ENCODE peak calls at places on chromosome 1, in four cellular contexts. Q, V, C and Z are unnamed samples.

GRCh38 chr1:68379085-68379478 is 70.7 kb downstream of the RPE65 start:
- DNase-seq in Q (no peak), V (no peak), C (no peak), Z (no peak)

GRCh38 chr1:6365047-6365446 is 28.5 kb downstream of the ACOT7 start:
- DNase-seq in Q (no peak), V (no peak), C (no peak), Z (no peak)

GRCh38 chr1:33441088-33441745 is 10.3 kb upstream of the PHC2 start:
- DNase-seq in Q (no peak), V (no peak), C (no peak), Z (no peak)

GRCh38 chr1:32939655-32940371 is 24.8 kb downstream of the RNF19B start:
- DNase-seq in Q (no peak), V (no peak), C (peak; percentile 52), Z (no peak)

GRCh38 chr1:160466966-160467365 is 56.1 kb downstream of the SLAMF6 start:
- DNase-seq in Q (no peak), V (no peak), C (no peak), Z (no peak)

GRCh38 chr1:227372662-227373061 is 54.4 kb upstream of the CDC42BPA start:
- DNase-seq in Q (no peak), V (no peak), C (no peak), Z (no peak)

GRCh38 chr1:75795703-75796193 is 934 bp upstream of the MSH4 start:
- DNase-seq in Q (no peak), V (no peak), C (no peak), Z (no peak)

GRCh38 chr1:176119549-176119948 is 87.5 kb downstream of the COP1 start:
- DNase-seq in Q (no peak), V (no peak), C (no peak), Z (no peak)

GRCh38 chr1:212754715-212755114 is 36.9 kb downstream of the NSL1 start:
- DNase-seq in Q (no peak), V (peak; percentile 69), C (no peak), Z (no peak)

GRCh38 chr1:9399510-9400424 is 107.1 kb downstream of the SPSB1 start:
- DNase-seq in Q (no peak), V (no peak), C (no peak), Z (no peak)

GRCh38 chr1:243970077-243970476 is 81.0 kb upstream of the ZBTB18 start:
- DNase-seq in Q (no peak), V (no peak), C (no peak), Z (no peak)

GRCh38 chr1:115430717-115431116 is 92.7 kb upstream of the NGF start:
- DNase-seq in Q (no peak), V (no peak), C (no peak), Z (no peak)

GRCh38 chr1:117540532-117540931 is 65.3 kb upstream of the TENT5C start:
- DNase-seq in Q (no peak), V (no peak), C (no peak), Z (no peak)

GRCh38 chr1:235642021-235642942 is 7.3 kb downstream of the GNG4 start:
- DNase-seq in Q (no peak), V (peak; percentile 20), C (peak; percentile 35), Z (no peak)

GRCh38 chr1:209899948-209900347 is 38.1 kb upstream of the SYT14 start:
- DNase-seq in Q (no peak), V (peak; percentile 39), C (peak; percentile 28), Z (peak; percentile 34)

GRCh38 chr1:226967665-226968064 is 27.6 kb downstream of the COQ8A start:
- DNase-seq in Q (no peak), V (no peak), C (no peak), Z (no peak)

GRCh38 chr1:183580281-183580682 is 10.0 kb downstream of the NCF2 start:
- DNase-seq in Q (no peak), V (no peak), C (peak; percentile 30), Z (peak; percentile 23)

GRCh38 chr1:219990782-219991510 is 55.4 kb downstream of the EPRS1 start:
- DNase-seq in Q (no peak), V (peak; percentile 27), C (peak; percentile 28), Z (no peak)

GRCh38 chr1:178942285-178943218 is 71.7 kb upstream of the ANGPTL1 start:
- DNase-seq in Q (no peak), V (no peak), C (no peak), Z (peak; percentile 31)

GRCh38 chr1:76110662-76111061 is 36.1 kb downstream of the ST6GALNAC3 start:
- DNase-seq in Q (no peak), V (no peak), C (no peak), Z (no peak)

GRCh38 chr1:8154621-8155052 is 128.5 kb upstream of the ERRFI1 start:
- DNase-seq in Q (no peak), V (no peak), C (no peak), Z (no peak)

GRCh38 chr1:35637401-35637809 is 3.9 kb downstream of the PSMB2 start:
- DNase-seq in Q (peak; percentile 25), V (no peak), C (no peak), Z (no peak)

GRCh38 chr1:118075116-118075515 is 109.9 kb downstream of the SPAG17 start:
- DNase-seq in Q (no peak), V (no peak), C (no peak), Z (no peak)

GRCh38 chr1:83882906-83883305 is 116.0 kb downstream of the TTLL7 start:
- DNase-seq in Q (no peak), V (no peak), C (peak; percentile 14), Z (no peak)

GRCh38 chr1:161198877-161199431 is at the start of gene ADAMTS4:
- DNase-seq in Q (no peak), V (peak; percentile 43), C (peak; percentile 45), Z (peak; percentile 70)

GRCh38 chr1:110526189-110526588 is 7.2 kb upstream of the KCNA10 start:
- DNase-seq in Q (no peak), V (no peak), C (no peak), Z (no peak)

GRCh38 chr1:110529011-110529410 is 10.0 kb upstream of the KCNA10 start:
- DNase-seq in Q (no peak), V (no peak), C (no peak), Z (no peak)

GRCh38 chr1:110524311-110525249 is 5.6 kb upstream of the KCNA10 start:
- DNase-seq in Q (no peak), V (peak; percentile 80), C (peak; percentile 90), Z (peak; percentile 81)

GRCh38 chr1:110523011-110523410 is 4.0 kb upstream of the KCNA10 start:
- DNase-seq in Q (no peak), V (no peak), C (no peak), Z (no peak)

GRCh38 chr1:110525250-110525597 is 6.2 kb upstream of the KCNA10 start:
- DNase-seq in Q (no peak), V (no peak), C (peak; percentile 41), Z (no peak)
- TF ChIP-seq NRF1 in Q (no peak), V (no peak), C (no peak), Z (no peak)

GRCh38 chr1:240033406-240033805 is 58.3 kb upstream of the FMN2 start:
- DNase-seq in Q (no peak), V (no peak), C (no peak), Z (no peak)

GRCh38 chr1:240031414-240031813 is 60.3 kb upstream of the FMN2 start:
- DNase-seq in Q (no peak), V (no peak), C (no peak), Z (no peak)

GRCh38 chr1:240030236-240030635 is 61.4 kb upstream of the FMN2 start:
- DNase-seq in Q (no peak), V (no peak), C (no peak), Z (no peak)

GRCh38 chr1:240029418-240029817 is 62.3 kb upstream of the FMN2 start:
- DNase-seq in Q (no peak), V (no peak), C (no peak), Z (no peak)

GRCh38 chr1:240031009-240031408 is 60.7 kb upstream of the FMN2 start:
- DNase-seq in Q (no peak), V (no peak), C (no peak), Z (no peak)
- TF ChIP-seq NRF1 in Q (no peak), V (no peak), C (no peak), Z (no peak)

GRCh38 chr1:108845991-108846390 is 10.9 kb downstream of the AKNAD1 start:
- DNase-seq in Q (no peak), V (no peak), C (no peak), Z (no peak)
- TF ChIP-seq NRF1 in Q (no peak), V (no peak), C (no peak), Z (no peak)

GRCh38 chr1:154611150-154611865 is 3.3 kb upstream of the ADAR start:
- DNase-seq in Q (no peak), V (no peak), C (no peak), Z (no peak)
- TF ChIP-seq NRF1 in Q (no peak), V (no peak), C (no peak), Z (no peak)

GRCh38 chr1:204923209-204923608 is 52.5 kb downstream of the NFASC start:
- DNase-seq in Q (no peak), V (no peak), C (no peak), Z (no peak)

GRCh38 chr1:204920511-204920910 is 49.8 kb downstream of the NFASC start:
- DNase-seq in Q (no peak), V (no peak), C (no peak), Z (no peak)

GRCh38 chr1:204921855-204922516 is 51.3 kb downstream of the NFASC start:
- DNase-seq in Q (no peak), V (no peak), C (no peak), Z (no peak)

GRCh38 chr1:204923626-204924012 is 53.0 kb downstream of the NFASC start:
- DNase-seq in Q (no peak), V (no peak), C (no peak), Z (peak; percentile 55)

GRCh38 chr1:204920967-204921366 is 50.3 kb downstream of the NFASC start:
- DNase-seq in Q (no peak), V (no peak), C (no peak), Z (no peak)
- TF ChIP-seq NRF1 in Q (no peak), V (no peak), C (no peak), Z (no peak)

DNA sequence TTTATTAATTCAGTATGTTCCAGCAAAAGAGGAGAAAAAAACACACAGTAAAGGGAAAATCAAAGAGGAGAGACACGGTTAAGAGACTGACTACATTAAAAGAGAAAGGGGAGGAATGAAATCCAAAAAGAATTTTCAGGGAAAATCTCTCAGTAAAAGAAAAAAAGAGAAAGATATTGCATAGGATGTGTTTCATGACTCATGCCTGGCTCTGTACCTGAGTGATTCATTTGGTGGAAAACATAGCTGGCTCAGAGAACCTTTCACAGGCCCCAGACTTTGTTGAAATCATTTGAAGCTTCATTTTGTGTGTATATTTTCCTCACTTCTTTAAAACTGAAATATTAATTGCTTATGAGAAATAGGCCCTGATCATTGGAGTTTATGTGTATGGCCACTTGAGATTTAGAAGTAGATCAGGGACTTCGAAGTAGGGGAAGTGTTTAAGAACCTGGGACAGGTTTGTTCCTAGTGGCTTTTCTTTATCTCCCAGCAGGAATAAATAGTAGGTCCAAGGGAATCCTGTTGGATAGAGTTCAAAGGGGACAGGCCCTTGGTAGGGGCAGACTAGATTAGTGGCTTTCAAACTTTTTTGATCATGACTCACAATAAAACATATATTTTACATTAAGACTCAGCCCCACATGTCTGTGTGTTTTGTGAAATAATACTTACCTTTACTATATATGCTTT is 239.1 kb upstream of the SGIP1 start:
- DNase-seq in Q (no peak), V (no peak), C (no peak), Z (no peak)
- TF ChIP-seq NRF1 in Q (no peak), V (no peak), C (no peak), Z (no peak)